ENCODE peak calls at places on chromosomes 11 and 22, in eight cellular contexts. D is cardiac muscle cell, S is HCT116, W is PC-3, E is esophagus squamous epithelium, K is tibial nerve, I is IMR-90, P is spleen. J is an unnamed sample.

GRCh38 chr11:113286509-113287497 is 27.6 kb upstream of the TTC12 start:
- DNase-seq in I (no peak), K (no peak), E (no peak), S (no peak), W (no peak), D (peak; percentile 45), P (no peak), J (no peak)

GRCh38 chr11:2304156-2305139 is 2.6 kb downstream of the TSPAN32 start:
- DNase-seq in P (peak; percentile 76), D (no peak), E (no peak), W (no peak), S (no peak), K (no peak), I (no peak), J (peak; percentile 46)

GRCh38 chr11:134639586-134640330 is 227.7 kb upstream of the B3GAT1 start:
- DNase-seq in K (no peak), E (no peak), D (no peak), W (no peak), P (peak; percentile 55), S (peak; percentile 71), I (no peak), J (peak; percentile 80)

GRCh38 chr11:132992838-132993680 is 539.2 kb downstream of the OPCML start:
- DNase-seq in S (no peak), I (peak; percentile 4), P (no peak), W (no peak), E (no peak), D (peak; percentile 13), K (no peak), J (no peak)

GRCh38 chr22:42436402-42436801 is 4.2 kb upstream of the NFAM1 start:
- DNase-seq in I (no peak), P (no peak), K (no peak), D (no peak), E (no peak), S (no peak), W (no peak), J (no peak)

GRCh38 chr22:42270512-42271190 is at the start of gene TCF20:
- DNase-seq in K (peak; percentile 70), S (peak; percentile 10), P (peak; percentile 95), D (peak; percentile 78), W (peak; percentile 64), E (no peak), I (peak; percentile 62), J (peak; percentile 82)

GRCh38 chr11:32426819-32427615 is 8.3 kb downstream of the WT1 start:
- DNase-seq in D (peak; percentile 90), I (no peak), K (no peak), E (no peak), P (peak; percentile 67), W (no peak), S (no peak), J (no peak)

GRCh38 chr22:42786606-42787356 is 66.1 kb upstream of the A4GALT start:
- DNase-seq in D (no peak), S (no peak), K (no peak), I (no peak), P (no peak), W (no peak), E (no peak), J (no peak)

GRCh38 chr11:12175694-12176241 is 65.4 kb downstream of the MICAL2 start:
- DNase-seq in E (no peak), K (no peak), W (peak; percentile 91), I (peak; percentile 97), D (peak; percentile 80), P (no peak), S (peak; percentile 81), J (no peak)

GRCh38 chr22:47043835-47044721 is 281.6 kb downstream of the TBC1D22A start:
- DNase-seq in W (no peak), K (no peak), E (no peak), S (no peak), D (peak; percentile 28), I (peak; percentile 54), P (peak; percentile 70), J (no peak)

GRCh38 chr22:23514317-23515038 is 65.6 kb downstream of the IGLL1 start:
- DNase-seq in E (no peak), K (no peak), S (no peak), P (no peak), W (no peak), D (no peak), I (no peak), J (no peak)

GRCh38 chr22:45640291-45640940 is 31.2 kb upstream of the ATXN10 start:
- DNase-seq in D (no peak), I (no peak), K (no peak), P (no peak), S (no peak), E (no peak), W (no peak), J (no peak)

GRCh38 chr11:61106296-61106695 is 4.0 kb downstream of the CD5 start:
- DNase-seq in S (no peak), D (no peak), K (no peak), P (no peak), E (no peak), I (no peak), W (no peak), J (no peak)

GRCh38 chr11:58902881-58903280 is 36.4 kb upstream of the GLYATL1 start:
- DNase-seq in K (no peak), I (no peak), D (no peak), S (no peak), W (no peak), P (no peak), E (no peak), J (no peak)

GRCh38 chr11:58905716-58906547 is 33.4 kb upstream of the GLYATL1 start:
- DNase-seq in P (no peak), K (peak; percentile 33), S (no peak), W (peak; percentile 77), D (peak; percentile 89), I (peak; percentile 91), E (no peak), J (no peak)

GRCh38 chr11:58898106-58898505 is 41.2 kb upstream of the GLYATL1 start:
- DNase-seq in S (no peak), P (no peak), D (no peak), W (no peak), E (no peak), I (no peak), K (no peak), J (no peak)

GRCh38 chr11:58905141-58905715 is 34.1 kb upstream of the GLYATL1 start:
- DNase-seq in I (peak; percentile 70), W (peak; percentile 48), K (no peak), E (no peak), S (no peak), P (no peak), D (peak; percentile 56), J (no peak)

GRCh38 chr11:58900479-58901420 is 38.5 kb upstream of the GLYATL1 start:
- DNase-seq in I (peak; percentile 73), W (peak; percentile 96), E (no peak), K (peak; percentile 62), D (peak; percentile 88), P (peak; percentile 78), S (peak; percentile 80), J (peak; percentile 87)
- H3K4me3 ChIP-seq in I (no peak overlapping the region), W (no peak overlapping the region), E (no peak overlapping the region), K (no peak overlapping the region), D (no peak overlapping the region), P (no peak overlapping the region), S (no peak overlapping the region), J (no peak overlapping the region)

GRCh38 chr22:29370556-29370955 is 17.8 kb downstream of the AP1B1 start:
- DNase-seq in P (peak; percentile 48), D (no peak), W (no peak), S (no peak), E (no peak), I (no peak), K (no peak), J (no peak)
- H3K27ac ChIP-seq in P (no peak overlapping the region), D (no peak overlapping the region), W (no peak overlapping the region), S (no peak overlapping the region), E (no peak overlapping the region), I (no peak overlapping the region), K (no peak overlapping the region), J (no peak overlapping the region)

DNA sequence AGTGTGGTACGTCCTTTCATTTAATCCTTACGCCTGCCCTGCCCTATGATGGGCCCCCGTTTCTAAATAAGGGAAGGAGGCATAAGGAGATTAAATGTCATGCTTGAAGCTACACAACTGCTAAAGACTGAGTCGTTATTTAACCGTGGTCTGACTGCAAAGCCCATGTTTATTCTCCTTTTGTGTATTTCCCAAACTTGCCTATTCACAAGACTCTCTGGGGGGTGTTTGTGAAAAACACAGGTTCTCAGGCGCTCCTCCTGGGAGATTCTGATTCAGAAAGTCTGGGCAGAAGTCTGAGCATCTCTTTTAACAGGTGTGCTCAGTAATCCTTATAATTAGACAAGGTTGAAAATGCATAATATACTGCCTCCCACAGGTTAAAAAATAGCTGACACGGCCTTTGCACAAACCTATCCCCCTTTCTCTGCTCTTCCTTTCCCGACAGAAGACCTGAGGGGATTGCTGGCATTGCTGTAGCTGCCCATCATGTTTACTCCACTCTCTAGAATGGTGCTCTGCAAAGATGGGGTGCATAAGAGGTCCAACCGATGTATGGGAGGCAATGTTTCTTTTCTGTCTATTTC is 56.4 kb upstream of the ZBTB44 start:
- DNase-seq in E (no peak), P (no peak), K (no peak), W (peak; percentile 39), I (no peak), D (no peak), S (no peak), J (no peak)
- TF ChIP-seq CTCF in E (no peak), P (no peak), K (no peak), W (peak; percentile 58), I (no peak), D (no peak), S (peak; percentile 24), J (peak; percentile 11)

GRCh38 chr11:1049071-1049405 is 12.5 kb upstream of the MUC6 start:
- DNase-seq in S (no peak), P (no peak), W (no peak), D (no peak), I (no peak), E (no peak), K (no peak), J (no peak)

GRCh38 chr11:1049911-1050580 is 13.5 kb upstream of the MUC6 start:
- DNase-seq in P (peak; percentile 73), E (no peak), K (no peak), S (no peak), I (no peak), W (no peak), D (no peak), J (no peak)

GRCh38 chr11:1048375-1049070 is 12.0 kb upstream of the MUC6 start:
- DNase-seq in P (no peak), W (no peak), I (no peak), D (no peak), S (no peak), E (no peak), K (no peak), J (no peak)

GRCh38 chr11:1049431-1049891 is 12.9 kb upstream of the MUC6 start:
- DNase-seq in I (no peak), P (peak; percentile 90), S (no peak), D (no peak), E (no peak), K (no peak), W (no peak), J (no peak)

DNA sequence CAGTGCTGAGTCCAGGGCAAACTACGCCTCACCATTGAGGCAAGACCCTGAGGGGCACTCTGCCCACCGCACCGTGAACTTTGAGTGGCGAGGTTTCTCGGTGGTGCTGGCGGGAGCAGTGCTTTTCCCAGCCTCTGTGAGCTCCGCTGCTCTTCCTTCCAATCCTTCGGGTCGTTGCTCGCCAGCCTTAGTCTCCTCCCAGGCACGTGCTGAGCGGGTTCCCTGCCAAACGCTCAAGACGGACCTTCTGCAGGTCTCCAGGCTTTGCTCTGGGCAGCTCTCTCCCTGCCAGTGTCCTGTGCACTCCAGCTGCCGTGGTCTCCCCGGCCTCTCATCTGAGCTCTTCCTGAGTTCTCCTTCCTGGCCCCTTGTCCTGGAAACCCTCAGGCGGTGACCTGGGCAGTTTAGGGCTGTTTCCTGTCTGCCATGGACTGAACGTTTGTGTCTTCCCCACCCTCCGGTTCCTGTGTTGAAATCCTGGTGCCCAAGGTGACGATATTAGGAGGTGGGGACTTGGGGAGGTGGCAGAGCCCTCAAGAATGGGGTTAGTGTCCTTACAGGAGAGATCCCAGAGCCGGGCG is 11.1 kb upstream of the MUC6 start:
- DNase-seq in W (no peak), E (no peak), I (no peak), S (no peak), D (no peak), P (peak; percentile 64), K (no peak), J (no peak)
- H3K4me3 ChIP-seq in W (no peak overlapping the region), E (no peak overlapping the region), I (no peak overlapping the region), S (no peak overlapping the region), D (no peak overlapping the region), P (no peak overlapping the region), K (no peak overlapping the region), J (no peak overlapping the region)

J was measured in Peyer's patch.